ENCODE peak calls at places on chromosome 5, in six cellular contexts. S is left ventricle myocardium inferior, Y is sigmoid colon, M is SJSA1, D is mucosa of descending colon, J is cardiac muscle cell. B is an unnamed sample. For H3K36me3 and H3K9me3, the result is how much of the 10 kb centered on the place peaks cover.

GRCh38 chr5:66291771-66292170 is 147.7 kb downstream of the SREK1 start:
- DNase-seq in J (no peak), S (no peak), D (no peak), Y (no peak), M (no peak), B (no peak)

GRCh38 chr5:146203011-146203871 is at the start of gene RBM27:
- DNase-seq in M (peak), Y (peak), D (peak), J (peak), S (peak), B (peak)

GRCh38 chr5:172768573-172769323 is 2.2 kb downstream of the DUSP1 start:
- DNase-seq in J (no peak), S (no peak), M (peak), D (peak), Y (no peak), B (no peak)

GRCh38 chr5:100614308-100614707 is 79.1 kb downstream of the FAM174A start:
- DNase-seq in D (no peak), M (no peak), Y (no peak), S (no peak), J (no peak), B (no peak)

GRCh38 chr5:50667079-50667652 is 729 bp downstream of the PARP8 start:
- DNase-seq in J (peak), D (peak), M (peak), Y (peak), S (peak), B (peak)

GRCh38 chr5:173313311-173313710 is 14.9 kb downstream of the STC2 start:
- DNase-seq in D (no peak), S (no peak), Y (no peak), J (no peak), M (no peak), B (no peak)

GRCh38 chr5:16679863-16680262 is 63.1 kb upstream of the RETREG1 start:
- DNase-seq in S (no peak), D (no peak), M (no peak), Y (no peak), J (no peak), B (no peak)

GRCh38 chr5:139140631-139141071 is 57.5 kb downstream of the SIL1 start:
- DNase-seq in J (no peak), Y (peak), D (no peak), M (no peak), S (no peak), B (peak)

GRCh38 chr5:57887851-57888621 is 405.4 kb upstream of the ACTBL2 start:
- DNase-seq in Y (no peak), M (peak), J (peak), S (no peak), D (no peak), B (peak)

GRCh38 chr5:39092581-39093350 is 18.6 kb upstream of the RICTOR start:
- DNase-seq in S (no peak), M (no peak), D (no peak), Y (no peak), J (no peak), B (peak)

GRCh38 chr5:176740131-176740701 is 70.1 kb upstream of the UNC5A start:
- DNase-seq in J (no peak), S (no peak), M (peak), D (no peak), Y (peak), B (no peak)

GRCh38 chr5:16588434-16589214 is 28.2 kb downstream of the RETREG1 start:
- DNase-seq in S (no peak), M (no peak), Y (no peak), D (no peak), J (no peak), B (no peak)

GRCh38 chr5:126868961-126869451 is 92.1 kb downstream of the LMNB1 start:
- DNase-seq in S (no peak), D (no peak), J (no peak), Y (no peak), M (no peak), B (no peak)

GRCh38 chr5:78586251-78586650 is 62.3 kb downstream of the LHFPL2 start:
- DNase-seq in M (peak), Y (no peak), S (no peak), J (no peak), D (no peak), B (peak)

GRCh38 chr5:160289721-160290120 is 22.6 kb downstream of the CCNJL start:
- DNase-seq in J (no peak), M (no peak), Y (no peak), S (no peak), D (no peak), B (no peak)

GRCh38 chr5:131355972-131356528 is 92.2 kb downstream of the CDC42SE2 start:
- DNase-seq in M (no peak), Y (no peak), S (no peak), D (no peak), J (no peak), B (no peak)

GRCh38 chr5:111689576-111689975 is 67.4 kb downstream of the NREP start:
- DNase-seq in S (no peak), M (no peak), D (no peak), J (no peak), Y (no peak), B (no peak)

GRCh38 chr5:100787648-100788047 is 115.4 kb downstream of the ST8SIA4 start:
- DNase-seq in Y (no peak), M (no peak), S (no peak), J (no peak), D (no peak), B (no peak)

GRCh38 chr5:134626369-134627014 is 6.1 kb downstream of the SAR1B start:
- DNase-seq in D (no peak), S (no peak), J (no peak), M (no peak), Y (no peak), B (no peak)

GRCh38 chr5:172544371-172545120 is 90.2 kb upstream of the SH3PXD2B start:
- DNase-seq in S (no peak), Y (peak), M (peak), J (no peak), D (no peak), B (no peak)

GRCh38 chr5:53970510-53970909 is 339.9 kb downstream of the ARL15 start:
- DNase-seq in D (no peak), Y (no peak), J (no peak), S (no peak), M (no peak), B (peak)

GRCh38 chr5:6424110-6424659 is 24.5 kb upstream of the UBE2QL1 start:
- DNase-seq in S (no peak), D (no peak), Y (no peak), J (no peak), M (no peak), B (no peak)

GRCh38 chr5:171492781-171493180 is 73.3 kb downstream of the FGF18 start:
- DNase-seq in M (no peak), Y (no peak), J (no peak), S (no peak), D (no peak), B (peak)

GRCh38 chr5:132655821-132656773 is 1.9 kb upstream of the IL13 start:
- DNase-seq in D (no peak), Y (no peak), J (peak), S (no peak), M (no peak), B (no peak)

GRCh38 chr5:145834917-145835838 is at the start of gene PRELID2:
- DNase-seq in M (peak), Y (peak), J (peak), S (peak), D (peak), B (peak)

GRCh38 chr5:21802869-21803490 is 1050.2 kb downstream of the CDH12 start:
- DNase-seq in J (peak), Y (no peak), D (no peak), M (no peak), S (no peak), B (no peak)

GRCh38 chr5:162190-162564 is 29.1 kb upstream of the LRRC14B start:
- DNase-seq in S (no peak), M (no peak), J (no peak), D (no peak), Y (no peak), B (no peak)

GRCh38 chr5:71971862-71972261 is 135.4 kb upstream of the MAP1B start:
- DNase-seq in S (no peak), J (no peak), M (no peak), Y (no peak), D (no peak), B (no peak)

GRCh38 chr5:54693936-54694510 is 176.5 kb downstream of the SNX18 start:
- DNase-seq in M (no peak), J (no peak), Y (no peak), S (no peak), D (no peak), B (no peak)

GRCh38 chr5:132019857-132020555 is 8.5 kb upstream of the ACSL6 start:
- DNase-seq in J (no peak), Y (no peak), M (no peak), S (no peak), D (no peak), B (no peak)

GRCh38 chr5:102218159-102218558 is 77.9 kb downstream of the SLCO4C1 start:
- DNase-seq in J (no peak), Y (no peak), S (no peak), M (no peak), D (no peak), B (no peak)

GRCh38 chr5:119071573-119071874 is 637 bp downstream of the DMXL1 start:
- DNase-seq in Y (no peak), D (no peak), M (no peak), S (no peak), J (no peak), B (no peak)

GRCh38 chr5:119070578-119070827 is 384 bp upstream of the DMXL1 start:
- DNase-seq in J (peak), Y (no peak), D (peak), M (no peak), S (peak), B (no peak)

GRCh38 chr5:119074419-119074818 is 3.5 kb downstream of the DMXL1 start:
- DNase-seq in Y (no peak), S (no peak), M (no peak), J (no peak), D (no peak), B (no peak)

GRCh38 chr5:119070828-119071572 is at the start of gene DMXL1:
- DNase-seq in D (peak), J (peak), Y (peak), M (peak), S (peak), B (peak)

GRCh38 chr5:119072496-119072895 is 1.6 kb downstream of the DMXL1 start:
- DNase-seq in D (no peak), M (no peak), S (no peak), Y (no peak), J (no peak), B (no peak)
- H3K4me3 ChIP-seq in D (no peak), M (no peak), S (peak), Y (peak), J (peak), B (peak)

DNA sequence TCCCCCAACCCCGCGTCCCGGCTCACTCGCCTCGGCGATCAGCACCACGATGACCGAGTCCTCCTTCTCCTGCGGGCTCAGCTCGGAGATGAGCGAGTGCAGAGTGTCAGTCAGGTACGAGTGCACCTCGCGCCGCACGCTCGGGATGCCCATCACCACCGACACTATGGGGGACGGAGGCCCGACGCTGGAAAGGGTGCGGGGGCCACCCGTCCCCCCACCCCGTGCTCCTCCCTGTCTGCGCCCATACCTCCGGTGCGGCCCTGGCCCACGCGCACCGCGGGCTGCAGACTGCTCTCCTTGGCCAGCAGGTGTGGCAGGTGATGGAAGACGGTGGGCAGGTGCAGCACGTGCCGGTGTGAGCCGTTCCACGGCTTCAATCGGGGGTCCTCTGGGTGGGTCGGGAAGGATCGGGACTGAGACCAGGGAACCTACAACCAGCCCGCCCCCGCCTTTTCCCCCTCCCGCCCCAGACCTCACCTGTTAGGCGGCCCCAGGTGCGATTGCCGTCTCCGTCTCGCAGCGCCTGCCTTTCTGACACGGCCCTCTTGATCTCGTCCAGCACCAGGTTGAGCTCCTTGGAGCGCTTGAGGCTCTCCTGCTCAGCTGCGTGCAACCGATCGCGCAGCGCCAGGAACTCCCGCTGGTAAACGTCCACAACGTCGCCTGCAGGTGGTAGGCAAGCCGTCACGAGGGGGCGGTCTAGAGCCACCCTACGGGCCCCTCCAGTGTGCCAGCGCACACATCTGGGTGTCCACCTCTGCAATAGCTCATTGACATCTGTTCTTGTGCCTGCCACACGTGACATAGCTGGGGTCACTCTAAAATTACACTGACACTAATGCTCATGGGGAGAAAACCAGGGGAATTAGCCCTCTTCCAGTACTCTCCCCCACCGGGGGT is 5.1 kb downstream of the MGAT4B start:
- DNase-seq in Y (peak), D (peak), S (peak), J (peak), M (no peak), B (no peak)
- H3K36me3 ChIP-seq in Y (under half), D (under half), S (under half), J (under half), M (half or more), B (half or more)

DNA sequence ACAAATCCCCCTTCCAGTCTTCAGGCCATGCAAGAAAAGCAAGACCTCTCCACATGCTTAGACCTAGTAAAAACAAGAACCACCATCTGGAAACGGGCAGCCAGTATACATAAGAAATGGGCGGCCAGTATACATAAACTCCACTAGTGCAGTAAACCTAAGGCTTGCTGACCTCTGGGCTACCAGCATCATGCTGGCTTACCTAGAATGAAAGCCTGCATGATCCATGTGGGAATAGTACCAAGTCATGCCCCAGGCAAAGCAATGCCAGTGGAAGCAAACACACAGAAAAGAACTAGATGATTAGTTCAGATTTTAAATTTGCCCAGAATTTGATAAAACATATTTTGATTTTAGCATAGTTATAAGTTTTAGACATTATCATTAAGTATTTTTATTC is 1346.4 kb downstream of the EFNA5 start:
- DNase-seq in S (no peak), M (no peak), J (no peak), Y (no peak), D (no peak), B (no peak)
- H3K9me3 ChIP-seq in S (under half), M (under half), J (under half), Y (under half), D (under half), B (under half)

GRCh38 chr5:129905467-129906176 is 1.4 kb downstream of the CHSY3 start:
- DNase-seq in S (no peak), M (no peak), Y (peak), D (no peak), J (peak), B (peak)

GRCh38 chr5:129903466-129904101 is 681 bp upstream of the CHSY3 start:
- DNase-seq in J (peak), S (no peak), M (no peak), Y (no peak), D (no peak), B (no peak)

GRCh38 chr5:129904102-129904666 is at the start of gene CHSY3:
- DNase-seq in S (peak), M (peak), J (peak), Y (peak), D (peak), B (peak)

GRCh38 chr5:129906177-129906887 is 2.1 kb downstream of the CHSY3 start:
- DNase-seq in M (no peak), D (no peak), Y (peak), S (no peak), J (peak), B (peak)

GRCh38 chr5:129904667-129905466 is 602 bp downstream of the CHSY3 start:
- DNase-seq in M (no peak), D (peak), Y (peak), J (peak), S (peak), B (peak)
- H3K4me3 ChIP-seq in M (peak), D (peak), Y (peak), J (peak), S (peak), B (peak)

GRCh38 chr5:158271155-158271554 is 412.2 kb upstream of the CLINT1 start:
- DNase-seq in D (no peak), M (no peak), Y (no peak), J (no peak), S (no peak), B (no peak)

GRCh38 chr5:158277276-158277675 is 418.3 kb upstream of the CLINT1 start:
- DNase-seq in M (no peak), S (no peak), Y (no peak), J (no peak), D (no peak), B (no peak)

GRCh38 chr5:158276692-158277091 is 417.7 kb upstream of the CLINT1 start:
- DNase-seq in Y (no peak), M (no peak), D (no peak), J (no peak), S (no peak), B (no peak)

GRCh38 chr5:158272409-158272808 is 413.5 kb upstream of the CLINT1 start:
- DNase-seq in Y (no peak), J (no peak), S (no peak), M (no peak), D (no peak), B (no peak)

GRCh38 chr5:158273035-158273434 is 414.1 kb upstream of the CLINT1 start:
- DNase-seq in J (no peak), M (no peak), S (no peak), D (no peak), Y (no peak), B (no peak)
- H3K36me3 ChIP-seq in J (under half), M (under half), S (under half), D (under half), Y (under half), B (under half)

DNA sequence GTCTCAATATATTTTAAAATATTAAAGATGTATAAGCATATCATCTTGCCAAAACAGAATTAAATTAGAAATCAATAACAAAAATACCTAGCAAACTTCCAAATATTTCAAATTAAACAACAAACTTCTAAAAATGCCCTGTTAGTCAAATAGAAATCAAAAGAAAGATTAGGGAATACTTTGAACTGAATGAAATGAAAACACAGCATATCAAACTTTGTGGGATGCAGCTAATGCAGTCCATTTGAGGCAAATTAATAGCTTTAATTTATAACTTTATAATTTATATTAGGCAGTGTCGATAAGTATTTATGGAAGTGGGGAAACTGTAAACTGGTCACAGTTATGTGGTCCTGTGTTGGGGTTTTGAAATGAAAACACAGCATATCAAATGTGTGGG is 17.1 kb downstream of the SLC6A3 start:
- DNase-seq in J (no peak), S (no peak), D (no peak), Y (no peak), M (no peak), B (no peak)
- H3K9me3 ChIP-seq in J (under half), S (half or more), D (under half), Y (under half), M (half or more), B (under half)